ENCODE peak calls at places on chromosomes 12 and 14, in four cellular contexts. A, M, X and G are unnamed samples.

GRCh38 chr14:99757331-99758070 is 35.7 kb upstream of the EML1 start:
- DNase-seq in M (peak), A (no peak), X (peak), G (peak)

GRCh38 chr12:116244001-116244400 is 33.5 kb downstream of the MED13L start:
- DNase-seq in A (no peak), X (peak), M (no peak), G (no peak)

GRCh38 chr14:79051009-79051710 is 881.0 kb downstream of the NRXN3 start:
- DNase-seq in A (no peak), X (no peak), M (no peak), G (no peak)

GRCh38 chr14:49362916-49363315 is 223.3 kb downstream of the RPS29 start:
- DNase-seq in X (no peak), M (no peak), A (no peak), G (no peak)

GRCh38 chr14:55130194-55130550 is 1.1 kb downstream of the LGALS3 start:
- DNase-seq in X (peak), M (peak), A (no peak), G (no peak)

GRCh38 chr12:26689281-26689841 is 143.6 kb downstream of the ITPR2 start:
- DNase-seq in X (no peak), M (no peak), A (no peak), G (no peak)

GRCh38 chr12:9651265-9651729 is 18.2 kb upstream of the CLEC2D start:
- DNase-seq in A (no peak), M (peak), X (no peak), G (peak)

GRCh38 chr14:67941456-67942018 is 122.0 kb downstream of the RAD51B start:
- DNase-seq in X (peak), M (peak), A (no peak), G (peak)

GRCh38 chr14:85437143-85437542 is 92.8 kb upstream of the FLRT2 start:
- DNase-seq in A (no peak), M (peak), X (peak), G (no peak)

GRCh38 chr12:48980953-48981756 is 3.0 kb downstream of the WNT1 start:
- DNase-seq in X (peak), M (no peak), A (no peak), G (no peak)

GRCh38 chr14:102878970-102879460 is 43.4 kb upstream of the AMN start:
- DNase-seq in M (no peak), X (peak), A (no peak), G (no peak)

GRCh38 chr12:47361389-47362031 is 281.8 kb upstream of the AMIGO2 start:
- DNase-seq in X (peak), M (no peak), A (no peak), G (peak)